ENCODE peak calls at places on chromosomes 3 and 15, in four cellular contexts. I, R, G and K are unnamed samples.
A peak's percentile ranks its signal among the peaks of the same experiment; 100 is the strongest.

GRCh38 chr15:40313531-40314398 is 6.0 kb upstream of the PLCB2 start:
- DNase-seq in I (no peak), R (no peak), G (peak; percentile 53), K (no peak)

GRCh38 chr3:184016820-184017671 is 638 bp downstream of the ABCC5 start:
- DNase-seq in I (peak; percentile 83), R (peak; percentile 72), G (peak; percentile 18), K (peak; percentile 50)

GRCh38 chr3:179943097-179943880 is 93.4 kb downstream of the PEX5L start:
- DNase-seq in I (no peak), R (no peak), G (no peak), K (no peak)

GRCh38 chr3:132228923-132229322 is 88.3 kb upstream of the ACP3 start:
- DNase-seq in I (no peak), R (no peak), G (no peak), K (no peak)

GRCh38 chr15:85788796-85789495 is 5.8 kb downstream of the KLHL25 start:
- DNase-seq in I (no peak), R (no peak), G (no peak), K (peak; percentile 24)

GRCh38 chr15:58179741-58180381 is 41.7 kb downstream of the AQP9 start:
- DNase-seq in I (peak; percentile 82), R (no peak), G (no peak), K (no peak)

GRCh38 chr3:15858547-15859506 is 61.0 kb upstream of the ANKRD28 start:
- DNase-seq in I (peak; percentile 66), R (peak; percentile 79), G (peak; percentile 77), K (peak; percentile 73)

GRCh38 chr3:36891651-36892268 is 53.1 kb downstream of the TRANK1 start:
- DNase-seq in I (no peak), R (peak; percentile 33), G (no peak), K (no peak)

GRCh38 chr15:44673639-44674038 is 10.2 kb upstream of the SPG11 start:
- DNase-seq in I (no peak), R (no peak), G (no peak), K (no peak)

GRCh38 chr3:39052613-39053012 is 797 bp downstream of the WDR48 start:
- DNase-seq in I (no peak), R (no peak), G (no peak), K (no peak)

GRCh38 chr15:76073554-76073953 is 13.8 kb downstream of the TMEM266 start:
- DNase-seq in I (no peak), R (no peak), G (no peak), K (no peak)

GRCh38 chr15:90946941-90947576 is 7.6 kb upstream of the RCCD1 start:
- DNase-seq in I (peak; percentile 65), R (no peak), G (no peak), K (no peak)

GRCh38 chr3:101999177-101999778 is 150.0 kb downstream of the NFKBIZ start:
- DNase-seq in I (no peak), R (no peak), G (no peak), K (no peak)

GRCh38 chr3:50971487-50971924 is 296.8 kb downstream of the DOCK3 start:
- DNase-seq in I (peak; percentile 38), R (peak; percentile 53), G (peak; percentile 68), K (peak; percentile 48)

GRCh38 chr15:27535445-27536129 is 563.5 kb downstream of the OCA2 start:
- DNase-seq in I (no peak), R (no peak), G (no peak), K (no peak)

GRCh38 chr3:152292367-152292766 is 23.6 kb downstream of the MBNL1 start:
- DNase-seq in I (no peak), R (no peak), G (no peak), K (no peak)

GRCh38 chr3:129182390-129183180 is 1.1 kb downstream of the CNBP start:
- DNase-seq in I (peak; percentile 12), R (no peak), G (no peak), K (no peak)

GRCh38 chr3:142228964-142229363 is 3.6 kb upstream of the GK5 start:
- DNase-seq in I (no peak), R (no peak), G (peak; percentile 45), K (no peak)

GRCh38 chr3:17831366-17831765 is 88.9 kb upstream of the TBC1D5 start:
- DNase-seq in I (no peak), R (no peak), G (no peak), K (no peak)

GRCh38 chr15:76274226-76274625 is 37.0 kb downstream of the ETFA start:
- DNase-seq in I (no peak), R (no peak), G (no peak), K (no peak)

GRCh38 chr3:72347819-72348319 is 500.4 kb downstream of the SHQ1 start:
- DNase-seq in I (no peak), R (peak; percentile 78), G (no peak), K (peak; percentile 66)

GRCh38 chr3:121759541-121760202 is 10.1 kb upstream of the GOLGB1 start:
- DNase-seq in I (no peak), R (no peak), G (no peak), K (no peak)

GRCh38 chr15:47824185-47824584 is 106.9 kb downstream of the SEMA6D start:
- DNase-seq in I (no peak), R (no peak), G (no peak), K (no peak)

GRCh38 chr3:23396746-23397145 is 193.6 kb downstream of the UBE2E2 start:
- DNase-seq in I (no peak), R (no peak), G (no peak), K (no peak)

GRCh38 chr3:147389265-147390175 is 16.8 kb downstream of the ZIC4 start:
- DNase-seq in I (no peak), R (no peak), G (no peak), K (no peak)

GRCh38 chr15:52115598-52116427 is 3.2 kb upstream of the BCL2L10 start:
- DNase-seq in I (peak; percentile 31), R (no peak), G (peak; percentile 88), K (no peak)

GRCh38 chr3:69086133-69086722 is 1.5 kb downstream of the ARL6IP5 start:
- DNase-seq in I (peak; percentile 15), R (no peak), G (peak; percentile 41), K (no peak)

GRCh38 chr3:152011812-152012735 is 138.6 kb downstream of the SUCNR1 start:
- DNase-seq in I (no peak), R (no peak), G (no peak), K (no peak)

GRCh38 chr3:133926736-133927542 is 31.3 kb upstream of the RAB6B start:
- DNase-seq in I (peak; percentile 13), R (peak; percentile 69), G (no peak), K (peak; percentile 42)

GRCh38 chr3:171462224-171462623 is 2.0 kb upstream of the TNIK start:
- DNase-seq in I (peak; percentile 57), R (no peak), G (no peak), K (no peak)

GRCh38 chr3:193040836-193041672 is 123.4 kb upstream of the MB21D2 start:
- DNase-seq in I (peak; percentile 12), R (no peak), G (peak; percentile 24), K (no peak)

GRCh38 chr3:53650424-53650823 is 156.0 kb downstream of the CACNA1D start:
- DNase-seq in I (no peak), R (no peak), G (no peak), K (no peak)

GRCh38 chr3:186823391-186823790 is 17.1 kb upstream of the RFC4 start:
- DNase-seq in I (no peak), R (no peak), G (no peak), K (no peak)

GRCh38 chr3:38214560-38214959 is 49.2 kb downstream of the OXSR1 start:
- DNase-seq in I (no peak), R (no peak), G (no peak), K (no peak)

GRCh38 chr3:126751611-126752302 is 47.7 kb downstream of the CHCHD6 start:
- DNase-seq in I (no peak), R (peak; percentile 59), G (no peak), K (peak; percentile 30)
- TF ChIP-seq ATF2 in I (no peak), R (no peak), G (no peak), K (no peak)

GRCh38 chr3:98608029-98608428 is 14.6 kb upstream of the CPOX start:
- DNase-seq in I (no peak), R (no peak), G (no peak), K (no peak)

GRCh38 chr3:98612996-98613517 is 19.6 kb upstream of the CPOX start:
- DNase-seq in I (no peak), R (no peak), G (no peak), K (no peak)

GRCh38 chr3:98617841-98618240 is 24.4 kb upstream of the CPOX start:
- DNase-seq in I (no peak), R (no peak), G (no peak), K (no peak)

GRCh38 chr3:98613616-98614015 is 20.2 kb upstream of the CPOX start:
- DNase-seq in I (no peak), R (no peak), G (no peak), K (no peak)

GRCh38 chr3:98612587-98612986 is 19.2 kb upstream of the CPOX start:
- DNase-seq in I (no peak), R (peak; percentile 69), G (peak; percentile 43), K (peak; percentile 56)
- TF ChIP-seq ATF2 in I (no peak), R (no peak), G (no peak), K (no peak)

GRCh38 chr3:12515631-12516030 is 29.7 kb downstream of the MKRN2OS start:
- DNase-seq in I (no peak), R (no peak), G (no peak), K (no peak)
- TF ChIP-seq ATF2 in I (no peak), R (no peak), G (no peak), K (no peak)

DNA sequence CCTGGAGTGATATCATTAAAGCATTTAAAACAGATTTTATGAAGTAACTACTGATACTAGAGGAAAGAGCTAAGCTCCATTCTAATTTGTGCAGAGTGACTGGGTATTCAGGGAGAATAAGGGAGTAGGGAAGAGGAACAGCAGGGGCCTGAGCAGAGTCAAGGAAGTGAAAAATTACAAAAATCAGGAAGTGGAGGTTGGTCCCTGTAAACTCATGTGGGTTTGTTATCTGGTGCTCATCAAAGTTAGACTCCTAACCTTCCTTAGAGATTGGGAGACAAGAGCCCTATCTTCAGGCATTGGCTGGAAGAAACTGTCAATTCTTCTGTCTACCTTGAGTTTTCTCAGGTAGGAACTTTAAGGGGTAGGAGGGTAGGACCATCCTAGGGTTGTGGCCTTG is 82.5 kb downstream of the NEK11 start:
- DNase-seq in I (no peak), R (no peak), G (no peak), K (no peak)
- TF ChIP-seq ATF2 in I (no peak), R (no peak), G (no peak), K (no peak)

DNA sequence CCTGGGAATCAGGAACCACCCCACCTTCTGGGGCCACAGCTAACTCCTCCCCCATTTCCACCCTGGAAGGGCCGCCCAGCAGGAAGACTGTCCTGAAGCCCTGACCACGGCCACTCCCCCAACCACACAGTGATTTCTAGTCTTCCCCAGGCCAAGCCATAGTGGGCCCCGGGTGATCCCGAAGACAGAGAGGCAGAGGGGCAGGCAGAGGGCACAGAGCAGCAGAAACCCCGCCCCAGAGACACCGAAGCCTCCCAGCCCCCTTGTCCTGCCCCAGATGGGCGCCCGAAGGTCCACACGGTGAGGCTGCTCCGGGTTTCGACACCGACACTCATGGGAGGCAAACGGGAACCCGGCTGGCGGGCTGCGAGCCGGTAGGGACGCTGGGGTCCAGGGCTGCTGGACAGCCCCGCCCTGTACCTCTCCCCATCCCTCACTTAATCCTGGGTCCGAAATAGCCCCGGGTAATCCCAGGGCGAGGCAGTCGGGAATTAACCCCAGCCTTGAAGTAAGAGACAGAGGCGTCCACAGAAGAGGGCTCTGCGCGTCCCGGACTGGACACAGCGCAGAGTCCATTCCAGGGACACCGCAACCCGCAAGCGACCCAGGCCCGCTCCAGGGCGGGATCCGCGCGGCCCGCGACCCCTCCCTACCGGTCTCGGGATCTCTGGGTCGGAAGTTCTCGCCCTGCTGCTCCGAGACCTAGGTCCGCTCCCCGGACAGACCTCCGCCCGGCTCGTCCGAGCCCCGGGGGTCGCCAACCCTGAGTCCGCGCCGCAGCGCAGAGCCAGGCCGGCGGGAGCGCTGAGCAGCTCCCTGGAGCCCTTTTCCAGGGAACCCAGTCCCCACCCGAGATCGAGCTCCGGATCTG is 138.2 kb downstream of the NUP210 start:
- DNase-seq in I (peak; percentile 50), R (peak; percentile 61), G (peak; percentile 69), K (peak; percentile 50)
- TF ChIP-seq ATF2 in I (no peak), R (no peak), G (no peak), K (no peak)